ENCODE peak calls at places on chromosomes 11 and 22, in five cellular contexts. R is SJSA1, D is hypothalamus, L is HEK293T, O is T-helper 2 cell. E is an unnamed sample.

GRCh38 chr11:15106201-15106965 is 8.3 kb upstream of the INSC start:
- DNase-seq in R (peak), D (no peak), L (no peak), O (no peak), E (no peak)

GRCh38 chr11:88100161-88100560 is 75.1 kb downstream of the RAB38 start:
- DNase-seq in R (no peak), D (no peak), L (no peak), O (no peak), E (no peak)

GRCh38 chr11:132685174-132685611 is 847.1 kb downstream of the OPCML start:
- DNase-seq in R (no peak), D (no peak), L (no peak), O (no peak), E (no peak)

GRCh38 chr11:46894506-46894905 is 23.8 kb downstream of the LRP4 start:
- DNase-seq in R (no peak), D (no peak), L (no peak), O (no peak), E (no peak)

GRCh38 chr11:134365011-134365925 is 33.5 kb downstream of the GLB1L2 start:
- DNase-seq in R (no peak), D (no peak), L (no peak), O (no peak), E (no peak)

GRCh38 chr22:23856721-23857605 is 712 bp upstream of the SLC2A11 start:
- DNase-seq in R (no peak), D (no peak), L (no peak), O (no peak), E (peak)

GRCh38 chr11:113647856-113648255 is 58.3 kb downstream of the TMPRSS5 start:
- DNase-seq in R (no peak), D (no peak), L (no peak), O (no peak), E (no peak)

GRCh38 chr22:49320714-49321476 is 506.8 kb downstream of the BRD1 start:
- DNase-seq in R (peak), D (no peak), L (no peak), O (no peak), E (no peak)

GRCh38 chr11:80054582-80055165 is 613.8 kb upstream of the TENM4 start:
- DNase-seq in R (no peak), D (no peak), L (no peak), O (no peak), E (no peak)

GRCh38 chr22:46110215-46110614 is 40.1 kb upstream of the PPARA start:
- DNase-seq in R (peak), D (no peak), L (no peak), O (no peak), E (no peak)

GRCh38 chr22:39898997-39899396 is 1.9 kb upstream of the GRAP2 start:
- DNase-seq in R (no peak), D (no peak), L (no peak), O (no peak), E (peak)

GRCh38 chr11:123378096-123378495 is 52.0 kb upstream of the GRAMD1B start:
- DNase-seq in R (no peak), D (no peak), L (no peak), O (no peak), E (no peak)

E was measured in cerebellum.